ENCODE peak calls at places on chromosome X, in eight cellular contexts. Q is astrocyte, L is kidney, I is neuronal stem cell, A is ovary, D is heart left ventricle, Z is H1, U is SK-N-SH. V is an unnamed sample. For H3K36me3, the result is how much of the 10 kb centered on the place peaks cover.

GRCh38 chrX:119292445-119292844 is 56.4 kb downstream of the PGRMC1 start:
- DNase-seq in Q (no peak), L (no peak), I (no peak), A (no peak), D (no peak), Z (no peak), U (no peak), V (peak)

GRCh38 chrX:52852110-52852872 is 15.6 kb downstream of the XAGE3 start:
- DNase-seq in Q (no peak), L (no peak), I (no peak), A (no peak), D (no peak), Z (no peak), U (no peak), V (no peak)

GRCh38 chrX:53287493-53288138 is 6.2 kb upstream of the IQSEC2 start:
- DNase-seq in Q (peak), L (peak), I (no peak), A (peak), D (peak), Z (no peak), U (peak), V (no peak)

GRCh38 chrX:12315526-12315925 is 177.3 kb downstream of the FRMPD4 start:
- DNase-seq in Q (no peak), L (no peak), I (no peak), A (no peak), D (no peak), Z (no peak), U (no peak), V (no peak)

GRCh38 chrX:9312922-9313867 is 151.7 kb upstream of the TBL1X start:
- DNase-seq in Q (no peak), L (no peak), I (no peak), A (peak), D (peak), Z (peak), U (peak), V (peak)

GRCh38 chrX:101385795-101386541 is at the start of gene BTK:
- DNase-seq in Q (no peak), L (no peak), I (no peak), A (no peak), D (no peak), Z (no peak), U (no peak), V (no peak)

GRCh38 chrX:41785685-41786084 is 61.7 kb downstream of the GPR82 start:
- DNase-seq in Q (peak), L (no peak), I (no peak), A (no peak), D (no peak), Z (no peak), U (no peak), V (no peak)

GRCh38 chrX:129984196-129984962 is 1.9 kb downstream of the BCORL1 start:
- DNase-seq in Q (no peak), L (peak), I (no peak), A (peak), D (peak), Z (peak), U (peak), V (peak)

GRCh38 chrX:69195197-69195596 is 29.9 kb upstream of the PJA1 start:
- DNase-seq in Q (no peak), L (no peak), I (no peak), A (no peak), D (no peak), Z (no peak), U (peak), V (no peak)

GRCh38 chrX:150200820-150201287 is 162.3 kb upstream of the MAMLD1 start:
- DNase-seq in Q (peak), L (peak), I (no peak), A (peak), D (peak), Z (no peak), U (peak), V (no peak)

GRCh38 chrX:7925867-7926472 is 1.2 kb downstream of the PNPLA4 start:
- DNase-seq in Q (peak), L (no peak), I (peak), A (peak), D (no peak), Z (peak), U (peak), V (peak)

GRCh38 chrX:152896450-152896849 is 1.4 kb upstream of the ZNF185 start:
- DNase-seq in Q (no peak), L (peak), I (no peak), A (no peak), D (no peak), Z (no peak), U (no peak), V (no peak)

GRCh38 chrX:104712515-104712914 is 146.5 kb downstream of the IL1RAPL2 start:
- DNase-seq in Q (no peak), L (no peak), I (no peak), A (no peak), D (no peak), Z (no peak), U (no peak), V (no peak)

GRCh38 chrX:100984818-100985217 is 15.3 kb downstream of the ARL13A start:
- DNase-seq in Q (no peak), L (no peak), I (no peak), A (no peak), D (no peak), Z (no peak), U (no peak), V (no peak)

GRCh38 chrX:5236096-5236495 is 992.6 kb downstream of the NLGN4X start:
- DNase-seq in Q (no peak), L (no peak), I (no peak), A (no peak), D (no peak), Z (no peak), U (peak), V (peak)

GRCh38 chrX:132631579-132632232 is 142.9 kb upstream of the MBNL3 start:
- DNase-seq in Q (no peak), L (no peak), I (no peak), A (no peak), D (no peak), Z (no peak), U (peak), V (peak)

GRCh38 chrX:108018659-108019381 is 26.0 kb upstream of the VSIG1 start:
- DNase-seq in Q (no peak), L (no peak), I (no peak), A (no peak), D (no peak), Z (no peak), U (no peak), V (no peak)

GRCh38 chrX:69152398-69152797 is 12.9 kb downstream of the PJA1 start:
- DNase-seq in Q (no peak), L (no peak), I (no peak), A (peak), D (no peak), Z (no peak), U (peak), V (no peak)

GRCh38 chrX:148265829-148266228 is 234.6 kb upstream of the AFF2 start:
- DNase-seq in Q (no peak), L (no peak), I (no peak), A (no peak), D (no peak), Z (no peak), U (no peak), V (no peak)

GRCh38 chrX:40299502-40300118 is 201.9 kb upstream of the BCOR start:
- DNase-seq in Q (no peak), L (no peak), I (no peak), A (no peak), D (no peak), Z (no peak), U (no peak), V (no peak)

GRCh38 chrX:40513012-40513411 is 67.8 kb upstream of the ATP6AP2 start:
- DNase-seq in Q (no peak), L (no peak), I (no peak), A (no peak), D (no peak), Z (no peak), U (no peak), V (no peak)

GRCh38 chrX:97766496-97767095 is 882.9 kb downstream of the RPA4 start:
- DNase-seq in Q (peak), L (no peak), I (no peak), A (no peak), D (no peak), Z (no peak), U (no peak), V (no peak)

GRCh38 chrX:11427082-11428033 is 134.1 kb downstream of the AMELX start:
- DNase-seq in Q (no peak), L (peak), I (peak), A (peak), D (peak), Z (peak), U (peak), V (peak)

GRCh38 chrX:107706309-107706708 is 69.3 kb downstream of the TSC22D3 start:
- DNase-seq in Q (no peak), L (no peak), I (no peak), A (peak), D (no peak), Z (no peak), U (no peak), V (no peak)

GRCh38 chrX:16558489-16558888 is 91.5 kb upstream of the S100G start:
- DNase-seq in Q (no peak), L (no peak), I (no peak), A (no peak), D (no peak), Z (no peak), U (no peak), V (no peak)

GRCh38 chrX:9461087-9461486 is 3.8 kb upstream of the TBL1X start:
- DNase-seq in Q (no peak), L (no peak), I (no peak), A (no peak), D (no peak), Z (no peak), U (no peak), V (no peak)

GRCh38 chrX:151871244-151871643 is 41.4 kb upstream of the MAGEA4 start:
- DNase-seq in Q (peak), L (no peak), I (no peak), A (no peak), D (no peak), Z (no peak), U (no peak), V (no peak)

GRCh38 chrX:118548831-118549230 is 53.2 kb downstream of the DOCK11 start:
- DNase-seq in Q (no peak), L (no peak), I (no peak), A (no peak), D (no peak), Z (no peak), U (no peak), V (no peak)

GRCh38 chrX:30577362-30577961 is at the start of gene TASL:
- DNase-seq in Q (no peak), L (no peak), I (no peak), A (no peak), D (no peak), Z (no peak), U (no peak), V (no peak)

GRCh38 chrX:40100537-40101429 is 3.0 kb upstream of the BCOR start:
- DNase-seq in Q (no peak), L (no peak), I (no peak), A (no peak), D (no peak), Z (no peak), U (no peak), V (peak)

GRCh38 chrX:16807548-16807947 is 21.3 kb downstream of the TXLNG start:
- DNase-seq in Q (peak), L (no peak), I (no peak), A (no peak), D (no peak), Z (no peak), U (peak), V (peak)

GRCh38 chrX:12770440-12770839 is 20.8 kb upstream of the PRPS2 start:
- DNase-seq in Q (no peak), L (no peak), I (no peak), A (no peak), D (no peak), Z (no peak), U (peak), V (no peak)

DNA sequence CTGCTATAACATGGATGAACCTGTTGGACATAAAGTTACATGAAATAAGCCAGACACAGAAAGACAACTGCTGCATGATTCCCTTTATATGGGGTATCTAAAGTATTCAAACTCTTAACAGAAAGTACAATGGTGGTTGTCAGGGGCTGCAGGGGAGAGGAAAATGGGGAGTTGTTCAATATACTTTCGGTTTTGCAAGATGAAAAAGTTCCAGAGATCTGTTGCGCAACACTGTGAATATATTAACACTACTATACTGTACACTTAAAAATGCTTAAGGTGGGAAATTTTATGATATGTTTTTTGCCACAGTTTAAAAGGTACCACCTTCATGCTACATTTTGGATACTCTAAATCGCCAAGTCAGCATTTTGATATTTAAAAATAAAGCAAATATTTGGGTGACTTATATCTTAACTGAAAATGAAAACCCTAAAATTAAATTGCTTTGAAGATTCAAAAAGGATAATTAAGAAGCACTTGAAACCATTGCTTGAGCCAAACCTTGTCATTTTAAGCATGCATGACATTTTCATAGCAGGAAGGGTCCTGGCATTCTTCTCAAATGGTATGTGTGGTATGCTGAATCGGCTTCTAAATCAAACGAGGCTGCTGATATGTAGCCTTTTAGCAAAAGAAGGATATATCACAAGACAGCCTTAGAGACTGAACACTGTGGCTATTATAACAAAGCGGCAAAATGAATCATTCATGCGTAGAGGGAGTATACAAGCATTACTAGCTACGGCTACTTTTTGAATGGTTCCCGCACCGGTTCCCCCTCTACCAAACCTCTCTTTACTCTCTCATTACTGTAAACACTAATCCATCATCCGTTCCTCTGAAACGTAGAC is 607.1 kb upstream of the DIPK2B start:
- DNase-seq in Q (peak), L (no peak), I (peak), A (no peak), D (no peak), Z (no peak), U (no peak), V (no peak)
- H3K4me3 ChIP-seq in Q (peak), L (peak), I (no peak), A (no peak), D (no peak), Z (no peak), U (peak), V (no peak)

DNA sequence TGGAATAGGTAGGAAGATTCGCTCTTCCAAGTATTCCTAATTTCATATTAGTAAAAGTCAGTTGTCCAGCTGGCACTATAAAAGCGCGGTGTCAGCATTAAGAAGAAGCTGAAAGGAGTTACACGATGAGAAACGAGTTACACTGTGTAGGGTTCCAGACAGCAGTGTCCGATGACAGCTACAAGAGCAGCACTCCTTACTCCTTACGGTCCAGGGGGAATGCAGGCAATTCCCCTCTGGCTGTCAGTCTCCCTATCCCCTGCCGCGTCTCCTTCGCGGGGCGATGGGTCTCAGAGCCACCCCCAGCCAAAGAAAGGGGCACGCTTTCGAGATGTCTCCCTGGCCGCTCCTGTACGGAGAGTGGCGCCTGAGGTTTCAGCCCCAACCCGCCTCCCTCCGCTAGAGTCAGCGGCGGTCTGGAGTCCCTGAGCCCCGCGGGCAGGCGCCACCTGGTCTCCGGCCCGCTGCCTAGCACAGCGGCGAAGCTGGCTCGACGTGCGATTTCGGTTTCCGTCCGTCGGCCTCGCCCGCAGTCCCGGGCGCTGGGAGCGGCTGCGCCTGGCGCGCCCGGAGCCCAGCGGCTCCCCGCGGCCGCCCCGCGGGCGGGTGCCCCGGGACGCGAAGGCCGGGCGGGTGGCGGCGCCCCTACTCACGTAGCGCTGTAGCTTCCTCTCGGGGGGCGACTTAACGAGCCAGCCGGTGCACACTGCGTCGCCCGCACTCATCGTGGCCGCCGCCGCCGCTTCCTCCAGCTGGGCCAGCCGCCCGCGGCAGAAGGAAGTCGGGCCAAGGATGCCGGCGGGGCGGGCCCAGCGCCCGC is at the start of gene GAB3:
- DNase-seq in Q (no peak), L (peak), I (no peak), A (no peak), D (peak), Z (peak), U (peak), V (peak)
- H3K36me3 ChIP-seq in Q (under half), L (under half), I (under half), A (under half), D (under half), Z (under half), U (under half), V (under half)

DNA sequence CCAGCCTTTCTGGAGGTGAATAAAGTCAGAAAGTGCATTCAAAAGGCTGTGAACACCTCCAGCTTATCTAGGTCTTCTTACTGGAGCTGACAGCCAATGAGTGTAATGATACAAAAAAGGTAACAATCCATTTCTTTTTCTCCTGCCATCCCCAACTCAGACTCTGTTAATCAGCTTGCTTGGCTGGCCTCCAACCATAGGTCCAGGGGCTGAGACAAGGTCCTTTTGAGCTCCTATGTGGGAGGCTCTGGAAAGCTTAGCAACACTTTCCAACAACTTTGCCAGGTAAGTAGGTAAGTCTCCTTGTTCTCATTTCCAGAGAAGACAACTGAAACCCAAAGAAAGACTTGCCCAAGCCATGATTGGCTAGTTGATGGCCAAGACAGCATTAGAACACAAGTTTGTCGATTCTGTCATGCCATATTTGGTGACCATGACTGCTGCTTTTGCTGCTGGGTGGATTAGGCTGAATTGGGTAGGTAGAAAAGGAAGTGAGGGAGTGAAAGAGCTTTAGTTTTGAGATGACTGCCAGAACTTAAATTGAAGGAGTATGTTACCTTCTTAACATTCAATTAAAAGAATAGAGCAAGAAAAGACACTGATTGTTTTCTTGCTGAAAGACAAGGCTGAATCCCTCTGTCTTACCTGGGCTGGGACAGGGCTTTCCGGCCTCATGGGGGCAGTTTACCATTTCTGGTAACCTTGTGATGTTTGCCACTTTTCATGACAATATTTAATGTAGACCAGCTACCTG is 22.8 kb downstream of the VSIG4 start:
- DNase-seq in Q (no peak), L (no peak), I (no peak), A (no peak), D (no peak), Z (no peak), U (no peak), V (no peak)
- H3K4me3 ChIP-seq in Q (no peak), L (no peak), I (no peak), A (no peak), D (no peak), Z (no peak), U (no peak), V (no peak)

GRCh38 chrX:2626750-2627149 is 64.3 kb upstream of the CD99 start:
- DNase-seq in Q (no peak), L (no peak), I (no peak), A (no peak), D (no peak), Z (peak), U (no peak), V (no peak)

GRCh38 chrX:2628751-2629315 is 62.3 kb upstream of the CD99 start:
- DNase-seq in Q (no peak), L (no peak), I (no peak), A (no peak), D (no peak), Z (no peak), U (no peak), V (no peak)

GRCh38 chrX:2631743-2632532 is 59.2 kb upstream of the CD99 start:
- DNase-seq in Q (no peak), L (no peak), I (no peak), A (no peak), D (no peak), Z (no peak), U (no peak), V (no peak)

GRCh38 chrX:2629316-2630168 is 61.6 kb upstream of the CD99 start:
- DNase-seq in Q (no peak), L (no peak), I (no peak), A (no peak), D (no peak), Z (no peak), U (no peak), V (no peak)

DNA sequence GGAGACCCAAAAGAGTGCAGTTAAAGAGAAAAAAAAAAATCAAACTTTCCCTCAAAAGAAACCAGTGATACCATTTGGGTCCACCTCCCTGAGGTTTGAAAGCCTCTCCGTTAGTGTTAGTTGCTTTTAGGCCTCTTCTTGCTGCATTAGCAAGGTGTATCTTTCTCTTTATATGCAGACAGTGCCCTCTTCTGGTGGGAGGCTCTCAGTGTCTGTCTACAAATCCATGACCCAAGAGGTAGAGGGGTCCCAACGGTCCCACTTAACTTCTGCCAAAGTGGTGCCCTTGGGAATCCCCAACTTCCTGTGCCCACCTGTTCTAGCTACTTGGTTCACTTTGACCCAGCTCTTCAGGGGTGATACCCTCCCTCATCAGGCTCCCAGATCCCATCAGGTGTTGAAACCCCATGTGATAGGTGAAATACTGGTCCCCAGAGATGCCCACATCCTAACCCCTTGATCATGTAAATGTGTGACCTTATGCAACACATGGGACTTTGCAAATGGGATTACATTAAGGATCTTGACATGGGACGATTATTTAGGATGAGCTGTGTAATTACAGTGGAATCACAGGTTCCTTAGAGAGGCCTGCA is 63.7 kb upstream of the CD99 start:
- DNase-seq in Q (peak), L (no peak), I (no peak), A (peak), D (no peak), Z (peak), U (peak), V (peak)
- H3K36me3 ChIP-seq in Q (under half), L (under half), I (under half), A (under half), D (under half), Z (half or more), U (under half), V (under half)

GRCh38 chrX:47060708-47061107 is 17.5 kb upstream of the RGN start:
- DNase-seq in Q (no peak), L (no peak), I (no peak), A (no peak), D (no peak), Z (no peak), U (no peak), V (no peak)
- H3K4me3 ChIP-seq in Q (no peak), L (no peak), I (no peak), A (no peak), D (no peak), Z (no peak), U (no peak), V (no peak)

V was measured in H7.